ENCODE peak calls at places on chromosomes 4 and X, in ten cellular contexts. Y, A, R, N, L, H, W, J, K and V are unnamed samples. For H3K4me1, the result is how much of the 10 kb centered on the place peaks cover.

GRCh38 chr4:164212714-164213113 is 541.2 kb upstream of the SMIM31 start:
- DNase-seq in K (no peak), W (no peak), N (no peak), J (no peak), R (no peak), Y (no peak), A (no peak), H (no peak), L (no peak), V (no peak)

GRCh38 chr4:122914938-122915337 is 7.5 kb downstream of the NUDT6 start:
- DNase-seq in K (peak), L (no peak), W (no peak), Y (peak), J (no peak), R (no peak), N (no peak), A (no peak), H (no peak), V (no peak)

GRCh38 chr4:66591968-66592367 is 921.7 kb upstream of the EPHA5 start:
- DNase-seq in L (no peak), K (no peak), R (no peak), Y (no peak), N (no peak), H (no peak), A (no peak), J (no peak), W (no peak), V (no peak)

GRCh38 chrX:31316340-31316991 is 244.6 kb upstream of the FTHL17 start:
- DNase-seq in R (no peak), H (no peak), Y (no peak), L (no peak), K (no peak), A (no peak), N (peak), J (peak), W (no peak), V (no peak)

GRCh38 chr4:182879913-182880312 is 37.3 kb downstream of the DCTD start:
- DNase-seq in N (no peak), K (no peak), W (no peak), H (no peak), R (no peak), L (no peak), J (no peak), A (no peak), Y (no peak), V (no peak)

GRCh38 chr4:99625369-99625768 is 32.3 kb downstream of the C4orf54 start:
- DNase-seq in A (no peak), R (no peak), K (no peak), H (no peak), N (no peak), W (no peak), L (no peak), Y (no peak), J (no peak), V (no peak)

GRCh38 chrX:26631385-26631784 is 415.4 kb downstream of the MAGEB5 start:
- DNase-seq in R (no peak), A (no peak), Y (no peak), J (no peak), W (no peak), L (no peak), H (no peak), K (no peak), N (no peak), V (no peak)

GRCh38 chr4:53558061-53558801 is 33.1 kb downstream of the LNX1 start:
- DNase-seq in J (no peak), R (no peak), N (no peak), L (no peak), H (peak), Y (peak), A (no peak), W (no peak), K (peak), V (no peak)

DNA sequence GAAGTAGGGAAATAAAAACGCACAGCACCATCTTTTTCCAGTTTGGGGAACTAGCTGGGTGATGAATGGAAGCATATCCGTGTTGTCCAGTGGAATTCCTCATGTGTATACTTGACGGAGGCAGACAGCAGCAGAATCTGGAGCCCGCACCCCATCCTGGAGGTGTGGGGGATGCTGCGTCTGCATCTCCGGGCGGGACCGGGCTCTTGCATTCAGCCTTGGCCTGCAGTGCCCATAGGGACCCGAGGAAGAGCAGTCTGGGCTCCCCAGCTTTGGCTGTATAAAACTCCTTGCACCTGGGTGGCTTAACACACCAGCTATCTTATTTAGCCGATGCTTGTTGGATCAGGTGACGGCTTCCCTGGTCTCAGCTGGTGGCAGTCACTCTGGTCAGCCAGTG is 39.7 kb upstream of the LRPAP1 start:
- DNase-seq in K (no peak), Y (no peak), R (no peak), J (no peak), A (no peak), W (no peak), L (no peak), N (no peak), H (no peak), V (no peak)
- H3K4me1 ChIP-seq in K (under half), Y (under half), R (under half), J (under half), A (under half), W (under half), L (under half), N (under half), H (under half), V (under half)

GRCh38 chrX:150696264-150696789 is 3.1 kb downstream of the MTMR1 start:
- DNase-seq in H (no peak), J (no peak), Y (no peak), W (no peak), A (no peak), L (no peak), K (no peak), N (no peak), R (no peak), V (no peak)
- H3K4me1 ChIP-seq in H (under half), J (under half), Y (under half), W (under half), A (under half), L (under half), K (under half), N (under half), R (under half), V (under half)

GRCh38 chr4:85478576-85478975 is 3.6 kb downstream of the ARHGAP24 start:
- DNase-seq in Y (no peak), A (no peak), K (peak), J (no peak), W (no peak), N (no peak), H (no peak), L (no peak), R (no peak), V (no peak)
- H3K4me1 ChIP-seq in Y (under half), A (under half), K (under half), J (under half), W (under half), N (under half), H (under half), L (under half), R (under half), V (under half)

GRCh38 chr4:1038948-1039492 is 27.6 kb downstream of the FGFRL1 start:
- DNase-seq in J (peak), H (no peak), A (peak), L (no peak), R (no peak), W (no peak), N (no peak), K (no peak), Y (no peak), V (no peak)
- H3K4me1 ChIP-seq in J (half or more), H (under half), A (under half), L (under half), R (under half), W (half or more), N (under half), K (under half), Y (under half), V (half or more)

GRCh38 chrX:136210243-136210642 is 41.0 kb downstream of the MAP7D3 start:
- DNase-seq in R (no peak), W (no peak), H (no peak), N (no peak), J (no peak), Y (no peak), L (no peak), K (no peak), A (no peak), V (no peak)

GRCh38 chrX:136210806-136211205 is 40.4 kb downstream of the MAP7D3 start:
- DNase-seq in A (no peak), K (no peak), L (no peak), N (no peak), R (no peak), H (no peak), W (no peak), J (no peak), Y (no peak), V (no peak)

GRCh38 chrX:136209016-136209738 is 42.0 kb downstream of the MAP7D3 start:
- DNase-seq in J (no peak), N (peak), H (peak), Y (peak), A (no peak), W (no peak), L (peak), R (no peak), K (peak), V (peak)

GRCh38 chrX:136207546-136207945 is 43.7 kb downstream of the MAP7D3 start:
- DNase-seq in N (no peak), W (no peak), R (no peak), H (no peak), K (no peak), L (no peak), J (no peak), A (no peak), Y (no peak), V (no peak)

GRCh38 chrX:136209751-136210150 is 41.4 kb downstream of the MAP7D3 start:
- DNase-seq in R (no peak), N (no peak), L (no peak), H (no peak), J (no peak), A (no peak), K (no peak), Y (no peak), W (no peak), V (no peak)
- H3K4me1 ChIP-seq in R (under half), N (under half), L (under half), H (under half), J (under half), A (under half), K (under half), Y (under half), W (under half), V (under half)

DNA sequence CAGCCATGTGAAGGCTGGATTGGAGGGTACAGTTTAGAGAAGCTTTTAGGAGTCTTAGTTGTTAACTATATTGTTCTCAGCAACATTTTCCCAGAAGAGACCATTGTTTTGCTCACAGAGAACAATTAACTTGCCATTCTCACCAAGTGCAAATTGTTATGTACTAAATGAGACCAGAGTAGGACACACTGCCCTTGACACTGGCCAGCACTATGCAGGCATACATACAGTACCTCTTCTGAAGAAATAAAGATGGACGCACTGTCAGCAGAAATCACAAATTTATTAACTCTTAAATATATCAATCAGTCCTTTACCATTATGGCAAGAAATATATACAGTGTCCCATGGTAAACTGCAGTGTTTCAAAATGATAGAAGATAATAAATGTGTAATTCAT is 309.4 kb downstream of the CAMK2D start:
- DNase-seq in Y (no peak), N (no peak), L (no peak), A (no peak), J (no peak), R (no peak), H (no peak), W (no peak), K (no peak), V (no peak)
- H3K4me1 ChIP-seq in Y (under half), N (under half), L (under half), A (under half), J (under half), R (under half), H (under half), W (under half), K (under half), V (under half)

GRCh38 chrX:11180571-11180970 is 69.4 kb downstream of the HCCS start:
- DNase-seq in L (no peak), H (no peak), Y (no peak), W (no peak), N (peak), R (no peak), A (no peak), J (no peak), K (no peak), V (no peak)
- H3K4me1 ChIP-seq in L (under half), H (under half), Y (under half), W (under half), N (under half), R (under half), A (under half), J (under half), K (under half), V (under half)

GRCh38 chr4:6750302-6751221 is 32.0 kb upstream of the KIAA0232 start:
- DNase-seq in L (no peak), W (no peak), K (no peak), Y (no peak), J (no peak), A (no peak), R (no peak), H (no peak), N (peak), V (no peak)

GRCh38 chr4:6746721-6747689 is 31.0 kb downstream of the BLOC1S4 start:
- DNase-seq in W (no peak), R (no peak), L (peak), J (no peak), Y (no peak), H (no peak), K (peak), N (peak), A (peak), V (peak)

GRCh38 chr4:6749340-6750171 is 33.0 kb upstream of the KIAA0232 start:
- DNase-seq in K (peak), W (peak), Y (peak), L (peak), R (peak), N (peak), H (peak), A (peak), J (peak), V (peak)

GRCh38 chr4:6748286-6748685 is 32.3 kb downstream of the BLOC1S4 start:
- DNase-seq in N (no peak), J (no peak), H (no peak), W (no peak), R (no peak), K (no peak), Y (no peak), L (no peak), A (no peak), V (no peak)

GRCh38 chr4:6747690-6748068 is 31.7 kb downstream of the BLOC1S4 start:
- DNase-seq in W (no peak), A (no peak), H (no peak), R (no peak), Y (no peak), J (no peak), N (no peak), K (peak), L (no peak), V (peak)
- H3K4me1 ChIP-seq in W (under half), A (under half), H (under half), R (under half), Y (under half), J (half or more), N (under half), K (under half), L (under half), V (half or more)

GRCh38 chr4:40577588-40578253 is 51.9 kb downstream of the RBM47 start:
- DNase-seq in L (no peak), Y (no peak), N (peak), H (no peak), K (no peak), W (no peak), A (no peak), J (no peak), R (no peak), V (no peak)
- H3K4me1 ChIP-seq in L (under half), Y (under half), N (under half), H (under half), K (under half), W (under half), A (under half), J (under half), R (under half), V (under half)

GRCh38 chrX:148568763-148569162 is 68.3 kb downstream of the AFF2 start:
- DNase-seq in N (no peak), W (no peak), H (no peak), A (no peak), J (no peak), K (no peak), R (no peak), Y (no peak), L (no peak), V (no peak)

GRCh38 chrX:148577711-148578110 is 77.3 kb downstream of the AFF2 start:
- DNase-seq in A (no peak), H (no peak), R (no peak), L (no peak), K (peak), J (no peak), W (no peak), N (no peak), Y (no peak), V (no peak)

GRCh38 chrX:148574247-148574973 is 74.0 kb downstream of the AFF2 start:
- DNase-seq in H (no peak), A (no peak), N (no peak), L (no peak), K (peak), R (no peak), Y (no peak), J (no peak), W (no peak), V (no peak)

GRCh38 chrX:148572332-148572731 is 71.9 kb downstream of the AFF2 start:
- DNase-seq in W (no peak), J (no peak), Y (no peak), A (no peak), H (no peak), K (peak), L (no peak), R (no peak), N (no peak), V (no peak)

DNA sequence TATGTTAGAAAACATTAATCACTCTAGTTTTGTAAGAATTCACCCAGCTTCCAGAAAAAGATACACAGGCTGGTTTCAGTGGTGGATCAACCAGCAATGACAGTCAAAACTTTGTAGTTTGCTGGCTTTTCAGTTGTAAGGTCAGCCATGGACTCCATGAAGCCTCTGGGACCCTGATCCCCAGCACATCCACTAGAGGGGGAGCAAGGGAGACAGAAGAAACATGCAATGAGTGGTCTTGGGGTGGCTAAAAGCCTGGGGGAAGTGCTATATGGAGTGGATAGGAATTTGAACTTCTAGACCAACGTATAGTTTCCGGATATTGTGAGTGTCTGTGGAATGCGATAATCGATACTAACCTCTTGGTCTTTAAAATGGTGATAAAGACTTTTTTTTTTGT is 72.7 kb downstream of the AFF2 start:
- DNase-seq in K (no peak), W (no peak), J (no peak), H (no peak), R (no peak), A (no peak), N (no peak), Y (no peak), L (no peak), V (no peak)
- H3K4me1 ChIP-seq in K (under half), W (under half), J (under half), H (under half), R (under half), A (under half), N (under half), Y (under half), L (under half), V (under half)